ENCODE peak calls at places on chromosome 5, in five cellular contexts. Q is BJ; Y is GM03348; I is stimulated activated naive CD8-positive, alpha-beta T cell treated with anti-CD3 and anti-CD28 coated beads, Interleukin-15, amount 100 ng/mL, for 72 hours; D is stimulated activated CD8-positive, alpha-beta memory T cell treated with anti-CD3 and anti-CD28 coated beads, Interleukin-7, amount 100 ng/mL, for 24 hours. F is an unnamed sample.

GRCh38 chr5:11370985-11371384 is 533.3 kb downstream of the CTNND2 start:
- DNase-seq in Q (no peak), Y (no peak), I (no peak), D (no peak), F (no peak)

GRCh38 chr5:154570572-154571324 is 92.7 kb upstream of the HAND1 start:
- DNase-seq in Q (no peak), Y (no peak), I (no peak), D (no peak), F (no peak)

GRCh38 chr5:451587-452458 is 8.8 kb downstream of the EXOC3 start:
- DNase-seq in Q (no peak), Y (no peak), I (no peak), D (no peak), F (no peak)

GRCh38 chr5:68406767-68407232 is 191.2 kb downstream of the PIK3R1 start:
- DNase-seq in Q (no peak), Y (no peak), I (no peak), D (no peak), F (no peak)

GRCh38 chr5:175668006-175668405 is 10.1 kb downstream of the HRH2 start:
- DNase-seq in Q (no peak), Y (no peak), I (no peak), D (no peak), F (no peak)

GRCh38 chr5:5350101-5350500 is 72.4 kb upstream of the ICE1 start:
- DNase-seq in Q (no peak), Y (no peak), I (no peak), D (no peak), F (no peak)

GRCh38 chr5:75461679-75462078 is 49.8 kb downstream of the CERT1 start:
- DNase-seq in Q (no peak), Y (peak; percentile 52), I (no peak), D (no peak), F (no peak)

GRCh38 chr5:157030692-157031091 is 28.2 kb downstream of the HAVCR1 start:
- DNase-seq in Q (no peak), Y (no peak), I (no peak), D (no peak), F (no peak)

F was measured in progenitor cell of endocrine pancreas.